ENCODE peak calls at places on chromosomes 16 and 17, in ten cellular contexts. Q is left lung; I is sigmoid colon; W is heart right ventricle; T is body of pancreas; R is mammary epithelial cell; A is ovary; D is CD4-positive, alpha-beta T cell; V is breast epithelium; P is RWPE1. E is an unnamed sample.

GRCh38 chr17:42436401-42436800 is 13.3 kb upstream of the CAVIN1 start:
- DNase-seq in I (peak; percentile 87), R (peak; percentile 76), V (no peak), T (no peak), Q (no peak), W (no peak), A (no peak), D (no peak), P (peak; percentile 66), E (no peak)

GRCh38 chr17:41284043-41284442 is 8.5 kb downstream of the KRTAP9-7 start:
- DNase-seq in D (no peak), A (no peak), W (no peak), Q (no peak), P (no peak), I (no peak), T (no peak), V (no peak), R (no peak), E (no peak)

GRCh38 chr17:64022631-64023063 is 2.2 kb upstream of the ICAM2 start:
- DNase-seq in I (peak; percentile 32), A (no peak), W (no peak), P (no peak), D (no peak), R (no peak), Q (no peak), T (no peak), V (no peak), E (no peak)

GRCh38 chr16:2027024-2028010 is 615 bp downstream of the NHERF2 start:
- DNase-seq in Q (peak; percentile 80), R (no peak), T (no peak), I (no peak), W (peak; percentile 49), V (no peak), P (no peak), D (peak; percentile 18), A (peak; percentile 36), E (no peak)

GRCh38 chr16:80526418-80527061 is 14.3 kb upstream of the DYNLRB2 start:
- DNase-seq in Q (no peak), I (no peak), W (no peak), D (peak; percentile 46), V (no peak), R (peak; percentile 43), P (peak; percentile 52), A (peak; percentile 40), T (peak; percentile 55), E (no peak)

GRCh38 chr16:886084-886543 is 84.7 kb downstream of the LMF1 start:
- DNase-seq in A (peak; percentile 13), I (peak; percentile 60), W (no peak), D (no peak), T (no peak), R (no peak), P (no peak), Q (peak; percentile 59), V (no peak), E (no peak)

GRCh38 chr17:49779730-49780220 is 8.7 kb upstream of the KAT7 start:
- DNase-seq in W (no peak), Q (no peak), V (no peak), R (peak; percentile 81), P (peak; percentile 23), T (peak; percentile 41), A (no peak), D (peak; percentile 16), I (no peak), E (peak; percentile 31)

GRCh38 chr16:17380613-17381012 is 90.1 kb downstream of the XYLT1 start:
- DNase-seq in W (no peak), T (no peak), A (no peak), I (no peak), D (no peak), P (no peak), V (no peak), R (no peak), Q (no peak), E (no peak)

GRCh38 chr16:8828541-8829165 is 31.0 kb downstream of the PMM2 start:
- DNase-seq in A (no peak), Q (no peak), W (no peak), T (no peak), D (no peak), R (peak; percentile 74), I (no peak), V (no peak), P (peak; percentile 63), E (no peak)
- H3K27ac ChIP-seq in A (no peak overlapping the region), Q (no peak overlapping the region), W (no peak overlapping the region), T (no peak overlapping the region), D (no peak overlapping the region), R (no peak overlapping the region), I (no peak overlapping the region), V (no peak overlapping the region), P (peak overlapping the region; percentile 61), E (peak overlapping the region; percentile 57)

GRCh38 chr16:87423429-87423828 is 31.3 kb downstream of the MAP1LC3B start:
- DNase-seq in I (peak; percentile 49), T (no peak), A (no peak), P (no peak), Q (no peak), W (no peak), D (no peak), V (no peak), R (no peak), E (no peak)

GRCh38 chr16:87426423-87427215 is 34.5 kb downstream of the MAP1LC3B start:
- DNase-seq in T (no peak), P (no peak), I (peak; percentile 36), Q (peak; percentile 37), R (no peak), W (no peak), D (no peak), A (no peak), V (no peak), E (no peak)

GRCh38 chr16:87422106-87422505 is 30.0 kb downstream of the MAP1LC3B start:
- DNase-seq in A (no peak), V (no peak), D (no peak), W (no peak), T (no peak), Q (no peak), I (peak; percentile 27), R (no peak), P (no peak), E (no peak)

GRCh38 chr16:87425941-87426340 is 33.8 kb downstream of the MAP1LC3B start:
- DNase-seq in I (peak; percentile 29), T (no peak), P (no peak), D (no peak), V (no peak), A (no peak), W (no peak), Q (no peak), R (no peak), E (no peak)

DNA sequence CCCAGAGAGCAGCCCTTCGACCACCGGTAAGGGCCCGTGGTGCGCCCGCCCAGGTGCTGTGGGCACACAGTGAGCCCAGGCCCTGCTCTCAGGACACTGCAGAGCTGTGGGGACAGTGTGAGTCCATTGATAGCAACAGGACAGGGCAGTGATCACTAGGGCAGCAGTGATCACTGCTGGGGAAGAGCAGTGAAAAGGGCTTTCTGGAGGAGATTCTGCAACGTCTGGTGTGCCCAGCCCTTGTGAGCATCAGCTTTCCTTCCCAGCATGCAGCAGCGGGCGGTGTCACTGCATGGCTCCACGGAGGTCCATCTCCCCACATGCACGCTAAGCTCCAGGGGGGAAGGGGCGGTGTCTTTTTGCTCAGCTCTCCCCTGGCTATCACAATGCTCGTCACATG is 32.1 kb downstream of the MAP1LC3B start:
- DNase-seq in D (no peak), A (no peak), I (peak; percentile 26), R (no peak), W (no peak), T (no peak), P (no peak), V (no peak), Q (no peak), E (no peak)
- H3K27ac ChIP-seq in D (no peak overlapping the region), A (no peak overlapping the region), I (no peak overlapping the region), R (no peak overlapping the region), W (no peak overlapping the region), T (no peak overlapping the region), P (peak overlapping the region; percentile 17), V (no peak overlapping the region), Q (no peak overlapping the region), E (no peak overlapping the region)

DNA sequence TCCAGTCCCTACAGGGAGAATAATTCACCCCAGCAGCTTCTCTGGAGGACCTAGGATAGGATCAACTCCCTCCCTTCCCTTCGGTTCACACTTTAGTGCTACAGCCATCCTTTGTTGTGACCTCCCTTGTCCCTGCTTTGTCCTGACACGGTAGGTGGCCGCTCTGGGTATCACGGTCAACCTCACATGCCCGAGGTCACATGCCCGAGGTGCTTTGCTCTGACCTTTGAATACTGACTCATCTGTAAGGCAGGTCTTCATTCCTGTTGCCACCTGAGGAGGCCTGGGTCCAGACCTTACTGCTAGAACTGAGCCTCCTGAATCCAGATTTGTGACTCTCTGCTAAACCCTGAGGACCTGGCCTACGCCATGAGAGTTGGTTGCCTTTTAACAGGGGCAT is 19.7 kb downstream of the ALKBH5 start:
- DNase-seq in A (no peak), D (no peak), V (no peak), Q (no peak), T (no peak), R (no peak), W (no peak), P (no peak), I (no peak), E (no peak)
- H3K27ac ChIP-seq in A (no peak overlapping the region), D (no peak overlapping the region), V (no peak overlapping the region), Q (no peak overlapping the region), T (no peak overlapping the region), R (no peak overlapping the region), W (no peak overlapping the region), P (peak overlapping the region; percentile 2), I (no peak overlapping the region), E (no peak overlapping the region)

GRCh38 chr16:14309906-14310305 is 238.8 kb downstream of the MRTFB start:
- DNase-seq in A (no peak), I (no peak), T (no peak), P (peak; percentile 75), V (no peak), R (peak; percentile 86), Q (no peak), W (no peak), D (no peak), E (peak; percentile 85)

GRCh38 chr16:14310519-14310991 is 239.4 kb downstream of the MRTFB start:
- DNase-seq in A (no peak), I (no peak), T (no peak), R (no peak), D (no peak), Q (no peak), V (no peak), P (no peak), W (no peak), E (no peak)

GRCh38 chr16:14308357-14308723 is 237.2 kb downstream of the MRTFB start:
- DNase-seq in R (no peak), D (no peak), Q (no peak), P (no peak), T (no peak), W (no peak), V (no peak), I (no peak), A (no peak), E (no peak)

GRCh38 chr16:14307623-14308356 is 236.7 kb downstream of the MRTFB start:
- DNase-seq in W (no peak), D (no peak), A (no peak), V (no peak), Q (no peak), R (peak; percentile 64), I (no peak), P (no peak), T (peak; percentile 64), E (no peak)

DNA sequence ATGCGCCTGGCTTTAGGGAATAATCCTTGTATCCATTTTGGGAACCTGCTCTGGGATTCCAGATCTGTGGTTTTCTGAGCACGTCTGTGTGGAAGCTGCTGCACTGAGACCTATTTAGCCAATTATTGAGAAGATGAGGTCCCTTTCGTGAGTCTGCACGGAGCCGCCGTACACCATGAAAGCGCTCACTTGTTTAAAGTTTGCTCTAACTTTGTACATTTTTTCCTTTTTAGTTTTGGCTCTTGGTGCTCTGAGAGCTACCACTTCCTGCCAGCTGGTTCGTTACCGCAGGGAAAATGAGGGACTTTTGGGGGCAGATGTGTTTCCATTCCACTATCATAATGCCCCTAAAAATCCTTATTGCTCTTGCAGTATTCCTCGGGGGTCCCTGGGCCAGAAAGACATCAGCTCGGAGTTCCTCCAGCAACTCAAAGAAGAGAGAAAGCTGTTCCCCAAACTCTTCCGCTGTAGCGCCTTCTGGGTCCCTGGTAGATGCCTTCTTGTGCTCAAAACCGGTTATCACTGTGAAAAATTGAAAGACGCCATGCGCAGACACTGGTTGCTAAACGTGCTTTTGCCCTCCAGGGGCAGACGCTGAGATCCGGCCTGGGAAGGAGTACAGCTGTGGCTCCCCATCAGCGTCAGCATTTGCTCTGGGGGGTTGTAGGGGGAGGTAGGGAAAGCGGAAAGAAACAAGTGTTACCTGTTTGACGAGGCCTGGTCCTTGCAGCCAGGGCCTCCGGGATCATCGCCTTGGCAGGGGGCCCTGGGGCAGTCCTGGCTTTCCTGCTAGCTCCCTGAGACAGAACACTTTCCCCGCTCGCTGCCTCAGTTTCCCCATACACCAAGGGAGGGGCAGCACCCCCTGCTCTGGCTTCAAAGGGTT is 238.1 kb downstream of the MRTFB start:
- DNase-seq in T (peak; percentile 91), V (peak; percentile 67), I (no peak), P (peak; percentile 77), A (no peak), W (no peak), D (no peak), Q (no peak), R (peak; percentile 81), E (peak; percentile 74)
- H3K27ac ChIP-seq in T (peak overlapping the region; percentile 92), V (peak overlapping the region; percentile 62), I (peak overlapping the region; percentile 76), P (peak overlapping the region; percentile 62), A (no peak overlapping the region), W (peak overlapping the region; percentile 29), D (peak overlapping the region; percentile 9), Q (no peak overlapping the region), R (peak overlapping the region; percentile 95), E (peak overlapping the region; percentile 95)

E was measured in epithelial cell of prostate.